ENCODE peak calls at places on chromosome 4, in five cellular contexts. G is cardiac muscle cell, X is pancreas, M is HCT116, V is stomach. P is an unnamed sample.
A peak's percentile ranks its signal among the peaks of the same experiment; 100 is the strongest.

GRCh38 chr4:40211224-40212185 is 14.7 kb downstream of the RHOH start:
- DNase-seq in X (no peak), M (no peak), G (no peak), V (no peak), P (no peak)

GRCh38 chr4:43855283-43855682 is 593.3 kb downstream of the KCTD8 start:
- DNase-seq in M (no peak), V (no peak), G (no peak), X (no peak), P (no peak)

GRCh38 chr4:151439320-151439719 is 30.3 kb downstream of the FHIP1A start:
- DNase-seq in M (no peak), G (no peak), X (no peak), V (no peak), P (no peak)

GRCh38 chr4:1365271-1366178 is 18.5 kb downstream of the UVSSA start:
- DNase-seq in M (no peak), X (peak; percentile 50), V (peak; percentile 55), G (no peak), P (peak; percentile 59)

GRCh38 chr4:84041426-84041825 is 457.7 kb downstream of the NKX6-1 start:
- DNase-seq in M (no peak), G (no peak), V (no peak), X (no peak), P (no peak)

GRCh38 chr4:78002260-78002659 is 54.9 kb upstream of the FRAS1 start:
- DNase-seq in X (no peak), V (no peak), G (peak; percentile 49), M (no peak), P (peak; percentile 5)

GRCh38 chr4:124806403-124806802 is 93.9 kb upstream of the ANKRD50 start:
- DNase-seq in G (no peak), V (no peak), X (no peak), M (no peak), P (no peak)

GRCh38 chr4:177706916-177707315 is 264.7 kb upstream of the AGA start:
- DNase-seq in X (no peak), V (no peak), G (no peak), M (no peak), P (no peak)

GRCh38 chr4:76962406-76963135 is 13.0 kb downstream of the SEPTIN11 start:
- DNase-seq in V (no peak), X (no peak), G (no peak), M (no peak), P (no peak)
- H3K4me3 ChIP-seq in V (no peak overlapping the region), X (no peak overlapping the region), G (no peak overlapping the region), M (no peak overlapping the region), P (no peak overlapping the region)

GRCh38 chr4:3879681-3880594 is 113.8 kb downstream of the ADRA2C start:
- DNase-seq in V (peak; percentile 26), X (no peak), M (no peak), G (peak; percentile 18), P (no peak)
- H3K4me3 ChIP-seq in V (peak overlapping the region; percentile 13), X (no peak overlapping the region), M (no peak overlapping the region), G (no peak overlapping the region), P (no peak overlapping the region)

GRCh38 chr4:67207941-67208441 is 337.3 kb downstream of the CENPC start:
- DNase-seq in X (no peak), G (no peak), M (no peak), V (no peak), P (no peak)
- H3K4me3 ChIP-seq in X (no peak overlapping the region), G (no peak overlapping the region), M (no peak overlapping the region), V (no peak overlapping the region), P (no peak overlapping the region)

GRCh38 chr4:168537556-168537955 is 40.7 kb downstream of the PALLD start:
- DNase-seq in X (no peak), G (no peak), M (no peak), V (no peak), P (no peak)

GRCh38 chr4:168537086-168537485 is 40.2 kb downstream of the PALLD start:
- DNase-seq in V (no peak), G (no peak), M (no peak), X (no peak), P (no peak)

GRCh38 chr4:168541608-168541953 is 44.7 kb downstream of the PALLD start:
- DNase-seq in V (no peak), M (peak; percentile 76), X (no peak), G (no peak), P (no peak)

GRCh38 chr4:168540865-168541607 is 44.2 kb downstream of the PALLD start:
- DNase-seq in M (peak; percentile 36), X (no peak), G (no peak), V (no peak), P (no peak)

GRCh38 chr4:168540086-168540864 is 43.4 kb downstream of the PALLD start:
- DNase-seq in M (peak; percentile 89), X (no peak), G (peak; percentile 23), V (no peak), P (no peak)
- H3K4me3 ChIP-seq in M (peak overlapping the region; percentile 4), X (no peak overlapping the region), G (no peak overlapping the region), V (no peak overlapping the region), P (no peak overlapping the region)